ENCODE peak calls at places on chromosomes 11 and 22, in five cellular contexts. One of them, this sample, is unnamed.

GRCh38 chr11:44977493-44977984 is 26.9 kb upstream of the TP53I11 start:
- DNase-seq in neural crest cell: no peak
- DNase-seq in AG08395: no peak
- DNase-seq in SJCRH30: peak; percentile 34
- DNase-seq in left cardiac atrium: no peak
- DNase-seq in this sample: peak; percentile 64

GRCh38 chr22:35539910-35540599 is 576 bp upstream of the RASD2 start:
- DNase-seq in neural crest cell: peak; percentile 52
- DNase-seq in AG08395: peak; percentile 84
- DNase-seq in SJCRH30: peak; percentile 62
- DNase-seq in left cardiac atrium: peak; percentile 59
- DNase-seq in this sample: peak; percentile 68

GRCh38 chr11:65861533-65862183 is 1.4 kb downstream of the MUS81 start:
- DNase-seq in neural crest cell: no peak
- DNase-seq in AG08395: no peak
- DNase-seq in SJCRH30: no peak
- DNase-seq in left cardiac atrium: peak; percentile 17
- DNase-seq in this sample: no peak

GRCh38 chr11:77201991-77202841 is 74.2 kb downstream of the MYO7A start:
- DNase-seq in neural crest cell: no peak
- DNase-seq in AG08395: no peak
- DNase-seq in SJCRH30: no peak
- DNase-seq in left cardiac atrium: no peak
- DNase-seq in this sample: no peak

GRCh38 chr11:16893456-16894076 is 120.6 kb downstream of the PLEKHA7 start:
- DNase-seq in neural crest cell: no peak
- DNase-seq in AG08395: no peak
- DNase-seq in SJCRH30: no peak
- DNase-seq in left cardiac atrium: no peak
- DNase-seq in this sample: peak; percentile 85

GRCh38 chr22:19800761-19801244 is 40.2 kb downstream of the TBX1 start:
- DNase-seq in neural crest cell: peak; percentile 20
- DNase-seq in AG08395: peak; percentile 38
- DNase-seq in SJCRH30: no peak
- DNase-seq in left cardiac atrium: peak; percentile 41
- DNase-seq in this sample: peak; percentile 78

GRCh38 chr11:94768602-94769511 is 701 bp downstream of the AMOTL1 start:
- DNase-seq in neural crest cell: peak; percentile 26
- DNase-seq in AG08395: no peak
- DNase-seq in SJCRH30: peak; percentile 52
- DNase-seq in left cardiac atrium: peak; percentile 71
- DNase-seq in this sample: no peak

GRCh38 chr22:35621446-35621845 is 4.3 kb upstream of the MB start:
- DNase-seq in neural crest cell: no peak
- DNase-seq in AG08395: no peak
- DNase-seq in SJCRH30: no peak
- DNase-seq in left cardiac atrium: no peak
- DNase-seq in this sample: no peak

GRCh38 chr11:289145-289705 is 299 bp downstream of the PGGHG start:
- DNase-seq in neural crest cell: no peak
- DNase-seq in AG08395: no peak
- DNase-seq in SJCRH30: no peak
- DNase-seq in left cardiac atrium: no peak
- DNase-seq in this sample: no peak

GRCh38 chr11:78432058-78432515 is 14.5 kb upstream of the GAB2 start:
- DNase-seq in neural crest cell: peak; percentile 17
- DNase-seq in AG08395: no peak
- DNase-seq in SJCRH30: peak; percentile 35
- DNase-seq in left cardiac atrium: no peak
- DNase-seq in this sample: no peak

GRCh38 chr22:24088796-24089195 is 77.7 kb downstream of the CABIN1 start:
- DNase-seq in neural crest cell: no peak
- DNase-seq in AG08395: peak; percentile 54
- DNase-seq in SJCRH30: no peak
- DNase-seq in left cardiac atrium: no peak
- DNase-seq in this sample: peak; percentile 31

GRCh38 chr11:14374922-14375630 is 16.1 kb upstream of the RRAS2 start:
- DNase-seq in neural crest cell: no peak
- DNase-seq in AG08395: no peak
- DNase-seq in SJCRH30: no peak
- DNase-seq in left cardiac atrium: no peak
- DNase-seq in this sample: no peak

GRCh38 chr11:528815-529728 is 6.3 kb downstream of the HRAS start:
- DNase-seq in neural crest cell: no peak
- DNase-seq in AG08395: no peak
- DNase-seq in SJCRH30: peak; percentile 90
- DNase-seq in left cardiac atrium: peak; percentile 15
- DNase-seq in this sample: peak; percentile 51

GRCh38 chr22:50138036-50138435 is 32.5 kb upstream of the PANX2 start:
- DNase-seq in neural crest cell: no peak
- DNase-seq in AG08395: no peak
- DNase-seq in SJCRH30: no peak
- DNase-seq in left cardiac atrium: no peak
- DNase-seq in this sample: no peak

GRCh38 chr11:128055576-128056217 is 531.7 kb downstream of the ETS1 start:
- DNase-seq in neural crest cell: no peak
- DNase-seq in AG08395: no peak
- DNase-seq in SJCRH30: no peak
- DNase-seq in left cardiac atrium: no peak
- DNase-seq in this sample: no peak

GRCh38 chr11:135027461-135027860 is 615.4 kb upstream of the B3GAT1 start:
- DNase-seq in neural crest cell: peak; percentile 48
- DNase-seq in AG08395: peak; percentile 28
- DNase-seq in SJCRH30: peak; percentile 73
- DNase-seq in left cardiac atrium: peak; percentile 37
- DNase-seq in this sample: peak; percentile 69

GRCh38 chr22:38657248-38657909 is 941 bp downstream of the CBY1 start:
- DNase-seq in neural crest cell: no peak
- DNase-seq in AG08395: peak; percentile 26
- DNase-seq in SJCRH30: no peak
- DNase-seq in left cardiac atrium: no peak
- DNase-seq in this sample: peak; percentile 65

GRCh38 chr11:107123022-107123421 is 104.7 kb upstream of the GUCY1A2 start:
- DNase-seq in neural crest cell: no peak
- DNase-seq in AG08395: no peak
- DNase-seq in SJCRH30: no peak
- DNase-seq in left cardiac atrium: no peak
- DNase-seq in this sample: no peak

GRCh38 chr11:46247664-46248063 is 29.8 kb upstream of the CREB3L1 start:
- DNase-seq in neural crest cell: no peak
- DNase-seq in AG08395: no peak
- DNase-seq in SJCRH30: peak; percentile 39
- DNase-seq in left cardiac atrium: no peak
- DNase-seq in this sample: peak; percentile 74

GRCh38 chr11:116452447-116452846 is 320.3 kb downstream of the BUD13 start:
- DNase-seq in neural crest cell: no peak
- DNase-seq in AG08395: no peak
- DNase-seq in SJCRH30: no peak
- DNase-seq in left cardiac atrium: no peak
- DNase-seq in this sample: no peak

GRCh38 chr11:79363861-79364378 is 76.9 kb downstream of the TENM4 start:
- DNase-seq in neural crest cell: no peak
- DNase-seq in AG08395: no peak
- DNase-seq in SJCRH30: no peak
- DNase-seq in left cardiac atrium: no peak
- DNase-seq in this sample: no peak

GRCh38 chr11:11982975-11983374 is 25.5 kb downstream of the DKK3 start:
- DNase-seq in neural crest cell: no peak
- DNase-seq in AG08395: no peak
- DNase-seq in SJCRH30: no peak
- DNase-seq in left cardiac atrium: no peak
- DNase-seq in this sample: no peak

GRCh38 chr11:64559351-64560138 is 31.5 kb upstream of the SLC22A12 start:
- DNase-seq in neural crest cell: no peak
- DNase-seq in AG08395: no peak
- DNase-seq in SJCRH30: no peak
- DNase-seq in left cardiac atrium: no peak
- DNase-seq in this sample: peak; percentile 58

GRCh38 chr11:30260813-30261212 is 30.0 kb downstream of the FSHB start:
- DNase-seq in neural crest cell: no peak
- DNase-seq in AG08395: no peak
- DNase-seq in SJCRH30: no peak
- DNase-seq in left cardiac atrium: no peak
- DNase-seq in this sample: no peak

GRCh38 chr11:32137263-32137662 is 46.4 kb downstream of the RCN1 start:
- DNase-seq in neural crest cell: no peak
- DNase-seq in AG08395: peak; percentile 95
- DNase-seq in SJCRH30: peak; percentile 61
- DNase-seq in left cardiac atrium: no peak
- DNase-seq in this sample: no peak

GRCh38 chr11:94755494-94755893 is 12.7 kb upstream of the AMOTL1 start:
- DNase-seq in neural crest cell: no peak
- DNase-seq in AG08395: no peak
- DNase-seq in SJCRH30: no peak
- DNase-seq in left cardiac atrium: no peak
- DNase-seq in this sample: no peak

GRCh38 chr11:111596319-111596718 is 5.9 kb upstream of the SIK2 start:
- DNase-seq in neural crest cell: no peak
- DNase-seq in AG08395: no peak
- DNase-seq in SJCRH30: no peak
- DNase-seq in left cardiac atrium: no peak
- DNase-seq in this sample: no peak

GRCh38 chr11:79902493-79902892 is 461.7 kb upstream of the TENM4 start:
- DNase-seq in neural crest cell: no peak
- DNase-seq in AG08395: no peak
- DNase-seq in SJCRH30: peak; percentile 77
- DNase-seq in left cardiac atrium: no peak
- DNase-seq in this sample: no peak

GRCh38 chr11:96290631-96291030 is 52.4 kb downstream of the MAML2 start:
- DNase-seq in neural crest cell: no peak
- DNase-seq in AG08395: no peak
- DNase-seq in SJCRH30: no peak
- DNase-seq in left cardiac atrium: no peak
- DNase-seq in this sample: no peak

GRCh38 chr11:31655483-31655882 is 145.9 kb downstream of the ELP4 start:
- DNase-seq in neural crest cell: no peak
- DNase-seq in AG08395: peak; percentile 48
- DNase-seq in SJCRH30: no peak
- DNase-seq in left cardiac atrium: no peak
- DNase-seq in this sample: peak; percentile 54

GRCh38 chr11:34086554-34087278 is 18.7 kb upstream of the NAT10 start:
- DNase-seq in neural crest cell: no peak
- DNase-seq in AG08395: no peak
- DNase-seq in SJCRH30: no peak
- DNase-seq in left cardiac atrium: no peak
- DNase-seq in this sample: no peak

GRCh38 chr11:93849751-93850584 is 450 bp downstream of the VSTM5 start:
- DNase-seq in neural crest cell: no peak
- DNase-seq in AG08395: peak; percentile 32
- DNase-seq in SJCRH30: no peak
- DNase-seq in left cardiac atrium: peak; percentile 57
- DNase-seq in this sample: peak; percentile 70

GRCh38 chr22:25896098-25896497 is 154.1 kb downstream of the MYO18B start:
- DNase-seq in neural crest cell: no peak
- DNase-seq in AG08395: no peak
- DNase-seq in SJCRH30: no peak
- DNase-seq in left cardiac atrium: no peak
- DNase-seq in this sample: no peak

GRCh38 chr11:45556851-45557707 is 108.3 kb downstream of the CHST1 start:
- DNase-seq in neural crest cell: no peak
- DNase-seq in AG08395: no peak
- DNase-seq in SJCRH30: no peak
- DNase-seq in left cardiac atrium: no peak
- DNase-seq in this sample: peak; percentile 61

GRCh38 chr22:35883028-35883620 is 145.5 kb downstream of the RBFOX2 start:
- DNase-seq in neural crest cell: no peak
- DNase-seq in AG08395: peak; percentile 33
- DNase-seq in SJCRH30: peak; percentile 82
- DNase-seq in left cardiac atrium: peak; percentile 40
- DNase-seq in this sample: peak; percentile 77

GRCh38 chr22:21819183-21819770 is 48.2 kb downstream of the MAPK1 start:
- DNase-seq in neural crest cell: no peak
- DNase-seq in AG08395: no peak
- DNase-seq in SJCRH30: no peak
- DNase-seq in left cardiac atrium: no peak
- DNase-seq in this sample: no peak